ENCODE peak calls at places on chromosomes 1 and 21, in five cellular contexts. One of them, this sample, is unnamed.

GRCh38 chr1:6961905-6962304 is 176.7 kb downstream of the CAMTA1 start:
- DNase-seq in endodermal cell: no peak
- DNase-seq in fibroblast of lung: no peak
- DNase-seq in neural crest cell: peak
- DNase-seq in body of pancreas: no peak
- DNase-seq in this sample: no peak

GRCh38 chr1:19512545-19512944 is 27.2 kb upstream of the CAPZB start:
- DNase-seq in endodermal cell: peak
- DNase-seq in fibroblast of lung: no peak
- DNase-seq in neural crest cell: no peak
- DNase-seq in body of pancreas: no peak
- DNase-seq in this sample: no peak

GRCh38 chr1:8814870-8815269 is 2.6 kb downstream of the RERE start:
- DNase-seq in endodermal cell: peak
- DNase-seq in fibroblast of lung: no peak
- DNase-seq in neural crest cell: no peak
- DNase-seq in body of pancreas: peak
- DNase-seq in this sample: no peak

GRCh38 chr1:12637693-12638092 is 6.2 kb upstream of the AADACL4 start:
- DNase-seq in endodermal cell: no peak
- DNase-seq in fibroblast of lung: no peak
- DNase-seq in neural crest cell: no peak
- DNase-seq in body of pancreas: no peak
- DNase-seq in this sample: no peak

GRCh38 chr1:109634771-109635750 is 15.4 kb downstream of the AMPD2 start:
- DNase-seq in endodermal cell: peak
- DNase-seq in fibroblast of lung: no peak
- DNase-seq in neural crest cell: no peak
- DNase-seq in body of pancreas: no peak
- DNase-seq in this sample: no peak

GRCh38 chr1:87279201-87279860 is 49.3 kb upstream of the LMO4 start:
- DNase-seq in endodermal cell: no peak
- DNase-seq in fibroblast of lung: no peak
- DNase-seq in neural crest cell: no peak
- DNase-seq in body of pancreas: no peak
- DNase-seq in this sample: no peak

GRCh38 chr1:5758000-5758858 is 234.0 kb downstream of the NPHP4 start:
- DNase-seq in endodermal cell: no peak
- DNase-seq in fibroblast of lung: no peak
- DNase-seq in neural crest cell: no peak
- DNase-seq in body of pancreas: no peak
- DNase-seq in this sample: no peak

GRCh38 chr1:229203991-229204632 is 66.8 kb upstream of the RAB4A start:
- DNase-seq in endodermal cell: no peak
- DNase-seq in fibroblast of lung: no peak
- DNase-seq in neural crest cell: no peak
- DNase-seq in body of pancreas: no peak
- DNase-seq in this sample: no peak

GRCh38 chr21:36707763-36708511 is 9.0 kb downstream of the SIM2 start:
- DNase-seq in endodermal cell: peak
- DNase-seq in fibroblast of lung: no peak
- DNase-seq in neural crest cell: no peak
- DNase-seq in body of pancreas: peak
- DNase-seq in this sample: no peak

GRCh38 chr21:32520885-32521735 is 64.2 kb downstream of the TCP10L start:
- DNase-seq in endodermal cell: no peak
- DNase-seq in fibroblast of lung: peak
- DNase-seq in neural crest cell: no peak
- DNase-seq in body of pancreas: peak
- DNase-seq in this sample: peak

GRCh38 chr1:23483327-23484252 is at the start of gene ASAP3:
- DNase-seq in endodermal cell: peak
- DNase-seq in fibroblast of lung: peak
- DNase-seq in neural crest cell: peak
- DNase-seq in body of pancreas: peak
- DNase-seq in this sample: no peak

GRCh38 chr1:232624892-232625291 is 5.0 kb downstream of the SIPA1L2 start:
- DNase-seq in endodermal cell: no peak
- DNase-seq in fibroblast of lung: no peak
- DNase-seq in neural crest cell: no peak
- DNase-seq in body of pancreas: no peak
- DNase-seq in this sample: no peak

GRCh38 chr1:41280189-41281032 is 38.3 kb upstream of the SCMH1 start:
- DNase-seq in endodermal cell: no peak
- DNase-seq in fibroblast of lung: no peak
- DNase-seq in neural crest cell: no peak
- DNase-seq in body of pancreas: no peak
- DNase-seq in this sample: no peak

GRCh38 chr21:34574984-34575529 is 39.9 kb downstream of the RCAN1 start:
- DNase-seq in endodermal cell: no peak
- DNase-seq in fibroblast of lung: no peak
- DNase-seq in neural crest cell: no peak
- DNase-seq in body of pancreas: no peak
- DNase-seq in this sample: no peak

GRCh38 chr1:199549424-199549823 is 478.1 kb upstream of the NR5A2 start:
- DNase-seq in endodermal cell: no peak
- DNase-seq in fibroblast of lung: no peak
- DNase-seq in neural crest cell: no peak
- DNase-seq in body of pancreas: no peak
- DNase-seq in this sample: no peak

GRCh38 chr1:26574690-26575349 is 45.3 kb downstream of the RPS6KA1 start:
- DNase-seq in endodermal cell: no peak
- DNase-seq in fibroblast of lung: peak
- DNase-seq in neural crest cell: no peak
- DNase-seq in body of pancreas: no peak
- DNase-seq in this sample: no peak

GRCh38 chr1:168116327-168116799 is 20.4 kb downstream of the GPR161 start:
- DNase-seq in endodermal cell: no peak
- DNase-seq in fibroblast of lung: no peak
- DNase-seq in neural crest cell: no peak
- DNase-seq in body of pancreas: peak
- DNase-seq in this sample: no peak

GRCh38 chr21:32306021-32306780 is 7.5 kb downstream of the MRAP start:
- DNase-seq in endodermal cell: peak
- DNase-seq in fibroblast of lung: no peak
- DNase-seq in neural crest cell: peak
- DNase-seq in body of pancreas: no peak
- DNase-seq in this sample: no peak

GRCh38 chr1:93353286-93353685 is 7.6 kb downstream of the DR1 start:
- DNase-seq in endodermal cell: no peak
- DNase-seq in fibroblast of lung: no peak
- DNase-seq in neural crest cell: no peak
- DNase-seq in body of pancreas: no peak
- DNase-seq in this sample: peak

GRCh38 chr1:53634571-53634979 is 104.4 kb downstream of the GLIS1 start:
- DNase-seq in endodermal cell: peak
- DNase-seq in fibroblast of lung: no peak
- DNase-seq in neural crest cell: no peak
- DNase-seq in body of pancreas: no peak
- DNase-seq in this sample: no peak

GRCh38 chr21:36113647-36114428 is 21.0 kb upstream of the CBR3 start:
- DNase-seq in endodermal cell: no peak
- DNase-seq in fibroblast of lung: no peak
- DNase-seq in neural crest cell: no peak
- DNase-seq in body of pancreas: no peak
- DNase-seq in this sample: no peak

GRCh38 chr1:201023517-201023902 is at the start of gene KIF21B:
- DNase-seq in endodermal cell: peak
- DNase-seq in fibroblast of lung: peak
- DNase-seq in neural crest cell: peak
- DNase-seq in body of pancreas: peak
- DNase-seq in this sample: no peak

GRCh38 chr1:111281411-111281810 is 9.2 kb upstream of the CHIA start:
- DNase-seq in endodermal cell: no peak
- DNase-seq in fibroblast of lung: no peak
- DNase-seq in neural crest cell: no peak
- DNase-seq in body of pancreas: no peak
- DNase-seq in this sample: no peak

GRCh38 chr21:42366292-42367010 is at the start of gene TFF1:
- DNase-seq in endodermal cell: no peak
- DNase-seq in fibroblast of lung: no peak
- DNase-seq in neural crest cell: no peak
- DNase-seq in body of pancreas: peak
- DNase-seq in this sample: no peak

GRCh38 chr1:245686006-245686405 is 531.2 kb downstream of the KIF26B start:
- DNase-seq in endodermal cell: peak
- DNase-seq in fibroblast of lung: no peak
- DNase-seq in neural crest cell: no peak
- DNase-seq in body of pancreas: no peak
- DNase-seq in this sample: no peak

GRCh38 chr1:177431123-177431522 is 260.4 kb downstream of the BRINP2 start:
- DNase-seq in endodermal cell: no peak
- DNase-seq in fibroblast of lung: no peak
- DNase-seq in neural crest cell: no peak
- DNase-seq in body of pancreas: no peak
- DNase-seq in this sample: no peak
- TF ChIP-seq CTCF in endodermal cell: peak
- TF ChIP-seq CTCF in fibroblast of lung: no peak
- TF ChIP-seq CTCF in neural crest cell: no peak
- TF ChIP-seq CTCF in body of pancreas: no peak
- TF ChIP-seq CTCF in this sample: no peak

DNA sequence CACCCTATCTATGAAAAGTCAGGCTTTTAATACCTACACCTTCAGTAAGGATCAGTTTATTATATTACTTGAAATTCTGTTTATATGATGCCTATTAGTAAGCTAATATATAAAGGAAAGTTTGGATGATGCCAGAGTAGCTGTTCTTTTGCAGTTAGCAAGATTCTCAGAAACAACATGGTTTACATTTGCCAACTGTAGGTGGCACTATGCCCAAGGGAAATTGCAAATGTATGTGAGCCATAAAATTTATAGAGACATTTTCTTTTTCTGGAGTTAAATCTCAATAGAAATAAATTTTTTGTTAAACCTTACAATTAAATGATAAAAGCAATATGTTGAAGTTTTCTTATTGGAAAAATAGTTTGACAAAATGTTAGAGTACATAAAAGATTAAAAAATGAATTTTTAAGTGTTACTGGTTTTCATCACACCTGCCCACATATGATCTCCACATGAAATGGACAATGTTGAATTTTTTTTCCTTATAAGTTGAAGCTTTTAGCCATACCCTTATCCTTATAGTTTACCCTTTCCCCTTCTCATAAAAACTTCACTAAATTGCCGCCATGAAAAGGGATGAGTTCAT is 32.1 kb upstream of the EPHX4 start:
- DNase-seq in endodermal cell: peak
- DNase-seq in fibroblast of lung: peak
- DNase-seq in neural crest cell: peak
- DNase-seq in body of pancreas: peak
- DNase-seq in this sample: peak
- TF ChIP-seq CTCF in endodermal cell: peak
- TF ChIP-seq CTCF in fibroblast of lung: peak
- TF ChIP-seq CTCF in neural crest cell: peak
- TF ChIP-seq CTCF in body of pancreas: peak
- TF ChIP-seq CTCF in this sample: peak

DNA sequence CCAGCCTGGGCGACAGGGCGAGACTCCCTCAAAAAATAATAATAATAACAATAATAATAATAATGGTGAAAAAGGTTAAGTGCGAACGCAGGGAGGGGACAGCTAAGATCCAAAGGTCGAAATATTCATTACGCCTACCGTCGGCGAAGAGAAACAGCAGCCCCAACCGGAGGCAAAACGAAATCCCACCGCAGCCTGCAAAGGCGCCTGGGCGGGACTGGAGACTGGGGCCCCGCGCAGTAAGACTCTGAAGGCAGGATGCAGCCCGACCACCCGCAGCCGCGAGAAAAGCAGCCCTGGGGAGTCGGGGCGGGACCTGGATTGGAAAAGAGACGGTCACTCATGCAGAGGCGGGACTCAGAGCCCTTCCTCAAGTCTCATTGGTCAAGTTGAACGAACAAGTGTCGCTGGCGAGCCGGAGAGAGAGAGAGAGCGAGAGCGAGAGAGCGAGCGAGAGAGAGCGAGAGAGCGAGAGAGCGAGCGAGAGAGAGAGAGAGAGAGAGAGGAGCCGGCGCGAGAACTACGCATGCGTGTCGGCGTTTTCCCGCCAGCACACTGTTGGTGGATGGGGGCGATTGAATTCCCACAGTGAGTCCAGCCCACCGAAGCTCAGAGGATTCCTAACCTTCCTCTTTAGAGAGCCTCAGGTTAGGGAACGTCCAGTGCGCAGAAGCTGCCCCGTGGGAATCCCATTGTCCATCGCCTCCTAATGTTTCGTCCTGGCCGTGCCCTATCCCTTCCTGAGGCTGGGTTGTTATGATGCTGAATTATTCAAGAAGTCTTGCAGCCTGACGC is 10.7 kb downstream of the ENTREP3 start:
- DNase-seq in endodermal cell: peak
- DNase-seq in fibroblast of lung: peak
- DNase-seq in neural crest cell: peak
- DNase-seq in body of pancreas: peak
- DNase-seq in this sample: peak
- TF ChIP-seq CTCF in endodermal cell: peak
- TF ChIP-seq CTCF in fibroblast of lung: no peak
- TF ChIP-seq CTCF in neural crest cell: peak
- TF ChIP-seq CTCF in body of pancreas: peak
- TF ChIP-seq CTCF in this sample: peak

GRCh38 chr1:160431571-160431970 is 31.2 kb downstream of the VANGL2 start:
- DNase-seq in endodermal cell: no peak
- DNase-seq in fibroblast of lung: no peak
- DNase-seq in neural crest cell: no peak
- DNase-seq in body of pancreas: no peak
- DNase-seq in this sample: no peak
- TF ChIP-seq CTCF in endodermal cell: no peak
- TF ChIP-seq CTCF in fibroblast of lung: no peak
- TF ChIP-seq CTCF in neural crest cell: no peak
- TF ChIP-seq CTCF in body of pancreas: no peak
- TF ChIP-seq CTCF in this sample: no peak

DNA sequence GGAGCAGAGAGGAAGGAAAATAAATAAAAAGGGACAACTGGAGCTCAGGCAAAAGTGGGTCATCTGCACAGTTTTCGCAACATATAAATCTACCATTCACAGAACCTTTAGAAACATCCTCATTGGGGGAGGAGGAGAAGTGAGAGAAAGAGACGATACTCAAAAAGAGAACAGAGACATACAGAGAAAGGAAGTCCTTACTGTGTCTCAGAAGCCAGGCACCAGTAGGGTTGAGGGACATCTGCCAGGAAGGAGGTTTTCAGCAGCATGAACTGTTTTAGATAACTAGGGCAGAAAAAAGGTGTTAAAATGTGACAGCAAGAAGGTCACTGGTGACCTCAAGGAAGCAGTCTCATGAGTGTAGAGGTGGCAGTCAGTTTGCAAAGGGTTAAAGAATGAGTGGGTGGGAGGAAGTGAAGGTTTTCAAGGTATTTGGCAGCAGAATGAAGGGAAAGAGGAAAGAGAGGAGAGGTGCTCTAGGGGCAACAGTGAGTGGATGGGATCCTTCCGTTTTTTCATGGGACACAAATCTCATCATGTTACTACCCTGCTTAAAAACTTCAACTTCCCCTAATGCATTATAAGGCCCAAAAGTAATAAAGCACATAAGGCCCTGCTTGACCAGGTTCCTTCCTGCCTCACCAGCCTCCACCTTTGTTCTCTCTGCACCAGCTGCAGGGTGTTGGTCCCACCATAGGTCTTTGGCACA is 9.5 kb downstream of the JAK1 start:
- DNase-seq in endodermal cell: no peak
- DNase-seq in fibroblast of lung: no peak
- DNase-seq in neural crest cell: no peak
- DNase-seq in body of pancreas: no peak
- DNase-seq in this sample: no peak
- TF ChIP-seq CTCF in endodermal cell: no peak
- TF ChIP-seq CTCF in fibroblast of lung: no peak
- TF ChIP-seq CTCF in neural crest cell: no peak
- TF ChIP-seq CTCF in body of pancreas: no peak
- TF ChIP-seq CTCF in this sample: no peak

This sample was measured in AG09309.